ENCODE peak calls at places on chromosomes 3 and 15, in nine cellular contexts. O is cardiac muscle cell, X is psoas muscle, M is NT2/D1, N is mammary epithelial cell, L is IMR-90, F is heart left ventricle, D is fibroblast of lung, Q is stomach. A is an unnamed sample.

GRCh38 chr3:196016485-196016884 is 65.4 kb downstream of the TFRC start:
- DNase-seq in O (no peak), X (no peak), M (no peak), N (peak; percentile 85), L (peak; percentile 83), F (no peak), D (peak; percentile 81), Q (no peak), A (no peak)

GRCh38 chr15:40295297-40295696 is 12.4 kb upstream of the ANKRD63 start:
- DNase-seq in O (no peak), X (no peak), M (no peak), N (no peak), L (no peak), F (no peak), D (no peak), Q (no peak), A (peak; percentile 56)

GRCh38 chr3:10547841-10548783 is 42.7 kb upstream of the ATP2B2 start:
- DNase-seq in O (no peak), X (no peak), M (no peak), N (peak; percentile 32), L (no peak), F (peak; percentile 4), D (no peak), Q (no peak), A (peak; percentile 15)

GRCh38 chr3:150603888-150604319 is 783 bp downstream of the SELENOT start:
- DNase-seq in O (peak; percentile 17), X (no peak), M (no peak), N (no peak), L (no peak), F (no peak), D (no peak), Q (no peak), A (no peak)

GRCh38 chr3:23072672-23073071 is 130.5 kb upstream of the UBE2E2 start:
- DNase-seq in O (no peak), X (no peak), M (no peak), N (no peak), L (no peak), F (no peak), D (no peak), Q (no peak), A (no peak)

GRCh38 chr15:69414702-69415161 is 583 bp downstream of the KIF23 start:
- DNase-seq in O (peak; percentile 79), X (no peak), M (no peak), N (peak; percentile 84), L (peak; percentile 89), F (peak; percentile 32), D (peak; percentile 95), Q (no peak), A (no peak)

GRCh38 chr15:24318981-24319380 is 356.6 kb upstream of the NPAP1 start:
- DNase-seq in O (no peak), X (no peak), M (no peak), N (no peak), L (peak; percentile 11), F (no peak), D (no peak), Q (no peak), A (no peak)

GRCh38 chr3:105629725-105630124 is 239.1 kb downstream of the CBLB start:
- DNase-seq in O (no peak), X (no peak), M (no peak), N (peak; percentile 13), L (peak; percentile 73), F (no peak), D (no peak), Q (no peak), A (no peak)

GRCh38 chr3:98263944-98264343 is at the start of gene OR5H6:
- DNase-seq in O (no peak), X (no peak), M (no peak), N (no peak), L (no peak), F (no peak), D (no peak), Q (no peak), A (no peak)

GRCh38 chr3:157089455-157090221 is 70.3 kb downstream of the CCNL1 start:
- DNase-seq in O (peak; percentile 84), X (no peak), M (no peak), N (peak; percentile 35), L (peak; percentile 71), F (peak; percentile 66), D (no peak), Q (peak; percentile 56), A (peak; percentile 77)

GRCh38 chr3:2392981-2393380 is 294.3 kb downstream of the CNTN4 start:
- DNase-seq in O (no peak), X (no peak), M (no peak), N (no peak), L (no peak), F (no peak), D (no peak), Q (no peak), A (no peak)

GRCh38 chr3:136075816-136076215 is 110.3 kb downstream of the PPP2R3A start:
- DNase-seq in O (no peak), X (no peak), M (no peak), N (no peak), L (peak; percentile 17), F (no peak), D (peak; percentile 50), Q (no peak), A (no peak)

GRCh38 chr15:44296625-44297524 is 8.4 kb downstream of the GOLM2 start:
- DNase-seq in O (peak; percentile 8), X (no peak), M (no peak), N (peak; percentile 61), L (peak; percentile 78), F (no peak), D (peak; percentile 71), Q (no peak), A (no peak)

GRCh38 chr3:170221924-170222646 is at the start of gene PRKCI:
- DNase-seq in O (peak; percentile 98), X (peak; percentile 96), M (peak; percentile 96), N (peak; percentile 96), L (peak; percentile 96), F (peak; percentile 96), D (peak; percentile 98), Q (peak; percentile 96), A (peak; percentile 97)

GRCh38 chr3:11356269-11356668 is 84.1 kb downstream of the ATG7 start:
- DNase-seq in O (no peak), X (no peak), M (no peak), N (no peak), L (no peak), F (no peak), D (peak; percentile 37), Q (no peak), A (no peak)

GRCh38 chr15:83809345-83809744 is 155.4 kb downstream of the ADAMTSL3 start:
- DNase-seq in O (peak; percentile 18), X (no peak), M (no peak), N (peak; percentile 50), L (no peak), F (no peak), D (no peak), Q (no peak), A (no peak)

GRCh38 chr3:15277861-15278260 is 54.5 kb downstream of the SH3BP5 start:
- DNase-seq in O (no peak), X (no peak), M (no peak), N (no peak), L (no peak), F (no peak), D (no peak), Q (no peak), A (peak; percentile 49)

GRCh38 chr3:63954182-63954581 is 42.0 kb upstream of the SCAANT1 start:
- DNase-seq in O (no peak), X (no peak), M (no peak), N (peak; percentile 91), L (peak; percentile 48), F (no peak), D (peak; percentile 28), Q (no peak), A (no peak)
- H3K4me1 ChIP-seq in O (peaks cover 23% of the 10 kb centered on the region), X (peaks cover 34% of the 10 kb centered on the region), M (peaks cover 2% of the 10 kb centered on the region), N (peaks cover 15% of the 10 kb centered on the region), L (peaks cover 4% of the 10 kb centered on the region), F (peaks cover 42% of the 10 kb centered on the region), D (peaks cover 6% of the 10 kb centered on the region), Q (peaks cover 50% of the 10 kb centered on the region), A (peaks cover 37% of the 10 kb centered on the region)

GRCh38 chr3:46662771-46663551 is 30.5 kb downstream of the ALS2CL start:
- DNase-seq in O (peak; percentile 23), X (peak; percentile 67), M (no peak), N (no peak), L (peak; percentile 69), F (peak; percentile 32), D (peak; percentile 45), Q (peak; percentile 28), A (peak; percentile 68)
- H3K4me1 ChIP-seq in O (peaks cover 11% of the 10 kb centered on the region), X (peaks cover 23% of the 10 kb centered on the region), M (peaks cover 23% of the 10 kb centered on the region), N (peaks cover 21% of the 10 kb centered on the region), L (peaks cover 27% of the 10 kb centered on the region), F (peaks cover 20% of the 10 kb centered on the region), D (no peaks in the 10 kb centered on the region), Q (peaks cover 32% of the 10 kb centered on the region), A (no peaks in the 10 kb centered on the region)

DNA sequence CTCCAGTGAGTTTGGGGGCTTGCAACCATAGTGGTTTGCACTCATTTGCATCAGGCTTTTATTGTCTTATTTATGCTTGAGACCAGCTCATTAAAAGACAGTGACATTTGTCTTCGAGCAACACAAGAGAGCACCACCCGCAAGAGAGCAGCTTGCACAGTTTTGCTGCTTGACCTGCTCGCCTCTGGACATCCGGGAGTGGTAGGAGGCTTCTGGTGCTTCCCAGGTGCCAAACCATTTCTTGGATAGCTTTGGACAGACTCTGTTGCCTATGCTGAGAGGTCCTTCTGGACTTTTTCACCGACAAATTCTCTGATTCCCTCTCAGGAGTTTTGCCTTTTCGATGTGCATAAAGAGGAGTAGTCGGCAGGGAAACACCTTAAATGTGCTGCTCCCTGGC is 294.5 kb downstream of the MEX3B start:
- DNase-seq in O (no peak), X (no peak), M (no peak), N (no peak), L (no peak), F (no peak), D (no peak), Q (no peak), A (no peak)
- H3K4me1 ChIP-seq in O (peaks cover 7% of the 10 kb centered on the region), X (no peaks in the 10 kb centered on the region), M (peaks cover 8% of the 10 kb centered on the region), N (no peaks in the 10 kb centered on the region), L (no peaks in the 10 kb centered on the region), F (peaks cover 12% of the 10 kb centered on the region), D (no peaks in the 10 kb centered on the region), Q (peaks cover 15% of the 10 kb centered on the region), A (no peaks in the 10 kb centered on the region)

DNA sequence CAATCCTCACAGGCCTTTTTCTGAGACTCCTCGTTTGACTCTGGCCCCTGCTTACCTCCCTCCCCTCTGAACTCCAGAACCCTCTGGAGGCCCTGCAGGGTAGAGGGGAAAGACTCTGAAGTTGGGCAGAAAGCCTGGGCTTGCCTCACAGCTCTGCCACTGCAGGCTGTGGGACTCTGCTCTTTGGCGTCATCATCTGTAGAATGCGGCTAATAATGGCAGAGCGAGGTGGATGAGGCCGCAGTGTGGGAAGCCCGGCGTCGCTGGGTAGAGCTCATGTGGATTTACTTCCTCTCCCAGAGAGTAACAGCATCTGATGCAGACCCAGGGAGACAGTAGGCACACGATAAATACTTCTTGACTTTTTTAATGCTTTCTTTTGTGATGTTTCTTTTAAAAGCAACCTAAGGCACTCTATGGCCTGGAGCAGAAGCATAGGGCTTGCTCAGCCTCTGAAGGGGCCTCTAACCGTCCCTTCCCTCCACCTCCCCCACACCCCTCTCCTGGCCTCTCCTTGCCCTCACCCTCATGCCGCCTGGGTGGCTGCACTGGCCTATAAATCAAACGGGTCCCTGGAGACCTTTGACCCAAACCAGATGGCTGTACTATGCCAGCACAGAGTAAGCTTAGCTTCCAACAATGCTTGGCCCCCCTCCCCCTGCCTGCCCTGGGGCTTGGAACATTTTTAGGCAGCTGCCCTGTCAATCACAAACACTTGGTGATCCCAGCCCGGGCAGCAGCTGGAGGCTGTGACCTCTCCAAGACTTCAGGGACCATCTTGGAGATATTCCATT is 32.9 kb downstream of the SPSB4 start:
- DNase-seq in O (peak; percentile 67), X (peak; percentile 51), M (no peak), N (no peak), L (no peak), F (no peak), D (no peak), Q (no peak), A (no peak)
- H3K4me1 ChIP-seq in O (peaks cover 81% of the 10 kb centered on the region), X (peaks cover 27% of the 10 kb centered on the region), M (peaks cover 48% of the 10 kb centered on the region), N (no peaks in the 10 kb centered on the region), L (no peaks in the 10 kb centered on the region), F (peaks cover 11% of the 10 kb centered on the region), D (no peaks in the 10 kb centered on the region), Q (no peaks in the 10 kb centered on the region), A (peaks cover 10% of the 10 kb centered on the region)

A was measured in sigmoid colon.